ENCODE peak calls at places on chromosomes 4 and X, in four cellular contexts. One of them, this sample, is unnamed.

GRCh38 chr4:142960867-142961644 is 115.0 kb upstream of the INPP4B start:
- DNase-seq in GM12878: no peak
- DNase-seq in K562: no peak
- DNase-seq in HepG2: no peak
- DNase-seq in this sample: no peak

GRCh38 chr4:121764702-121765367 is at the start of gene SMIM43:
- DNase-seq in GM12878: no peak
- DNase-seq in K562: no peak
- DNase-seq in HepG2: no peak
- DNase-seq in this sample: peak

GRCh38 chr4:74428278-74428677 is 16.7 kb upstream of the AREG start:
- DNase-seq in GM12878: no peak
- DNase-seq in K562: no peak
- DNase-seq in HepG2: no peak
- DNase-seq in this sample: no peak

GRCh38 chr4:26406346-26406975 is 83.8 kb downstream of the CCKAR start:
- DNase-seq in GM12878: no peak
- DNase-seq in K562: no peak
- DNase-seq in HepG2: no peak
- DNase-seq in this sample: no peak

GRCh38 chr4:159206427-159206871 is 103.6 kb downstream of the RAPGEF2 start:
- DNase-seq in GM12878: peak
- DNase-seq in K562: no peak
- DNase-seq in HepG2: no peak
- DNase-seq in this sample: no peak

GRCh38 chr4:102094474-102094873 is 250.8 kb downstream of the SLC39A8 start:
- DNase-seq in GM12878: no peak
- DNase-seq in K562: no peak
- DNase-seq in HepG2: no peak
- DNase-seq in this sample: no peak

GRCh38 chrX:21963736-21964135 is 23.2 kb downstream of the SMS start:
- DNase-seq in GM12878: no peak
- DNase-seq in K562: no peak
- DNase-seq in HepG2: no peak
- DNase-seq in this sample: no peak

GRCh38 chrX:108070891-108071290 is 20.5 kb downstream of the PSMD10 start:
- DNase-seq in GM12878: no peak
- DNase-seq in K562: no peak
- DNase-seq in HepG2: no peak
- DNase-seq in this sample: no peak

GRCh38 chr4:152037435-152037834 is 276.6 kb upstream of the GATB start:
- DNase-seq in GM12878: no peak
- DNase-seq in K562: no peak
- DNase-seq in HepG2: no peak
- DNase-seq in this sample: no peak

GRCh38 chrX:1027133-1027532 is 185.3 kb downstream of the CRLF2 start:
- DNase-seq in GM12878: peak
- DNase-seq in K562: no peak
- DNase-seq in HepG2: no peak
- DNase-seq in this sample: no peak

GRCh38 chrX:10457092-10457491 is 163.3 kb downstream of the MID1 start:
- DNase-seq in GM12878: no peak
- DNase-seq in K562: no peak
- DNase-seq in HepG2: no peak
- DNase-seq in this sample: no peak

GRCh38 chr4:78672441-78672815 is 103.7 kb upstream of the BMP2K start:
- DNase-seq in GM12878: no peak
- DNase-seq in K562: no peak
- DNase-seq in HepG2: no peak
- DNase-seq in this sample: no peak

GRCh38 chr4:155011163-155011825 is 197.1 kb upstream of the NPY2R start:
- DNase-seq in GM12878: no peak
- DNase-seq in K562: no peak
- DNase-seq in HepG2: no peak
- DNase-seq in this sample: no peak

GRCh38 chrX:135295238-135295943 is 13.9 kb upstream of the ETDC start:
- DNase-seq in GM12878: peak
- DNase-seq in K562: no peak
- DNase-seq in HepG2: no peak
- DNase-seq in this sample: peak

GRCh38 chrX:97616883-97617510 is 733.3 kb downstream of the RPA4 start:
- DNase-seq in GM12878: peak
- DNase-seq in K562: no peak
- DNase-seq in HepG2: peak
- DNase-seq in this sample: no peak

GRCh38 chr4:55124337-55125076 is 888 bp downstream of the KDR start:
- DNase-seq in GM12878: no peak
- DNase-seq in K562: no peak
- DNase-seq in HepG2: no peak
- DNase-seq in this sample: peak

GRCh38 chr4:130035391-130035790 is 939.4 kb downstream of the C4orf33 start:
- DNase-seq in GM12878: no peak
- DNase-seq in K562: no peak
- DNase-seq in HepG2: no peak
- DNase-seq in this sample: no peak

GRCh38 chr4:76305971-76306881 is at the start of gene STBD1:
- DNase-seq in GM12878: no peak
- DNase-seq in K562: peak
- DNase-seq in HepG2: peak
- DNase-seq in this sample: peak

GRCh38 chr4:43277003-43277402 is 384.5 kb downstream of the GRXCR1 start:
- DNase-seq in GM12878: no peak
- DNase-seq in K562: no peak
- DNase-seq in HepG2: no peak
- DNase-seq in this sample: no peak

GRCh38 chrX:21645437-21646220 is 12.5 kb downstream of the KLHL34 start:
- DNase-seq in GM12878: no peak
- DNase-seq in K562: no peak
- DNase-seq in HepG2: no peak
- DNase-seq in this sample: no peak

GRCh38 chrX:18889982-18890381 is 93.9 kb downstream of the PHKA2 start:
- DNase-seq in GM12878: no peak
- DNase-seq in K562: no peak
- DNase-seq in HepG2: no peak
- DNase-seq in this sample: no peak

GRCh38 chr4:103364066-103364465 is 165.9 kb upstream of the CENPE start:
- DNase-seq in GM12878: no peak
- DNase-seq in K562: no peak
- DNase-seq in HepG2: no peak
- DNase-seq in this sample: no peak

GRCh38 chr4:108142870-108143269 is 25.9 kb downstream of the LEF1 start:
- DNase-seq in GM12878: no peak
- DNase-seq in K562: no peak
- DNase-seq in HepG2: no peak
- DNase-seq in this sample: no peak

GRCh38 chr4:186161138-186161537 is 30.2 kb upstream of the CYP4V2 start:
- DNase-seq in GM12878: peak
- DNase-seq in K562: no peak
- DNase-seq in HepG2: no peak
- DNase-seq in this sample: no peak

GRCh38 chrX:133287860-133288259 is 69.7 kb upstream of the TFDP3 start:
- DNase-seq in GM12878: no peak
- DNase-seq in K562: no peak
- DNase-seq in HepG2: peak
- DNase-seq in this sample: no peak

GRCh38 chr4:80073362-80074008 is 456 bp upstream of the ANTXR2 start:
- DNase-seq in GM12878: peak
- DNase-seq in K562: no peak
- DNase-seq in HepG2: no peak
- DNase-seq in this sample: no peak

GRCh38 chr4:88320780-88321373 is 36.5 kb upstream of the PPM1K start:
- DNase-seq in GM12878: peak
- DNase-seq in K562: no peak
- DNase-seq in HepG2: no peak
- DNase-seq in this sample: no peak

GRCh38 chrX:39808471-39808917 is 289.3 kb downstream of the BCOR start:
- DNase-seq in GM12878: no peak
- DNase-seq in K562: no peak
- DNase-seq in HepG2: no peak
- DNase-seq in this sample: no peak

GRCh38 chr4:184279496-184280082 is 61.9 kb upstream of the ENPP6 start:
- DNase-seq in GM12878: no peak
- DNase-seq in K562: no peak
- DNase-seq in HepG2: no peak
- DNase-seq in this sample: no peak

GRCh38 chr4:185256444-185256843 is 47.0 kb downstream of the SNX25 start:
- DNase-seq in GM12878: no peak
- DNase-seq in K562: peak
- DNase-seq in HepG2: no peak
- DNase-seq in this sample: no peak

GRCh38 chr4:47692691-47693090 is 145.2 kb downstream of the CORIN start:
- DNase-seq in GM12878: no peak
- DNase-seq in K562: no peak
- DNase-seq in HepG2: no peak
- DNase-seq in this sample: no peak

GRCh38 chrX:123525131-123525725 is 207.6 kb downstream of the THOC2 start:
- DNase-seq in GM12878: no peak
- DNase-seq in K562: no peak
- DNase-seq in HepG2: no peak
- DNase-seq in this sample: no peak

GRCh38 chrX:3345281-3346081 is 971 bp downstream of the MXRA5 start:
- DNase-seq in GM12878: no peak
- DNase-seq in K562: no peak
- DNase-seq in HepG2: no peak
- DNase-seq in this sample: peak

GRCh38 chr4:135277116-135277979 is 1075.8 kb upstream of the PABPC4L start:
- DNase-seq in GM12878: no peak
- DNase-seq in K562: no peak
- DNase-seq in HepG2: no peak
- DNase-seq in this sample: no peak

DNA sequence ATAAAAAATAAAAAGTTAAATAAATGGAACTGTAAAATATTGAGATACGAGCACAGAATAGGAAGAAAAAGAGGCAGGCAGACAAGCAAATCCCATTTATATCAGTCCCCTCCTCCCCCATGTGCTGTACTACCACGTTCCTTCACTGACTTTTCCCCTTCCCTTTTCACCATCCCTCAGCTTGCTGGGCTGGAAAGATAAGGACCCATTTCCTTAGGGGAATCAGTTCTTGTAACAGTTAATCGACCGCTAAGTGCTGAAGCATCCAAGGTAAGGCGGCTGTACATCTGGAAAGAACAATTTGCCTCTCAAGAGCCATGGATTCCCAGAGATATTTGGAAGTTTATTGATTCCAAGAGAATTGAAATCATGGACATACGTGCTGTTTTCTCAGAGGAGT is 1687.9 kb downstream of the STIM2 start:
- DNase-seq in GM12878: no peak
- DNase-seq in K562: no peak
- DNase-seq in HepG2: no peak
- DNase-seq in this sample: no peak
- TF ChIP-seq NR2C2 in GM12878: no peak
- TF ChIP-seq NR2C2 in K562: no peak
- TF ChIP-seq NR2C2 in HepG2: no peak
- TF ChIP-seq NR2C2 in this sample: no peak

DNA sequence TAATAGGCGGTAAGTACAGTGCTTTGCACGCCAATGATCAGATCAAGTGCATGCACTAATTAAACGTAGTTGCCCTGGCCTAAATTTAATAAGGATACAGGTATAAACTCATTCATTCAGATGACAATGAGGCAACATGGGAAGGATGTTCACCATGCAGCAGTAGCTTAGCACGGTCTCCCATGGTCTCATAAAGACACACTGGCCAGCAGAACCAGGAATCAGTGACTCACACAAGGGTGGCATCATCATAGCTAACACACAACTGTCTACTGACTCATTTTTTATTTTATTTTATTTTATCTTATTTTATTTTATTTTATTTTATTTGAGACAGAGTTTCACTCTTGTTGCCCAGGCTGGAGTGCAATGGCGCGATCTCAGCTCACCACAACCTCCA is 42.7 kb downstream of the TMEM156 start:
- DNase-seq in GM12878: no peak
- DNase-seq in K562: no peak
- DNase-seq in HepG2: no peak
- DNase-seq in this sample: no peak
- TF ChIP-seq NR2C2 in GM12878: no peak
- TF ChIP-seq NR2C2 in K562: no peak
- TF ChIP-seq NR2C2 in HepG2: no peak
- TF ChIP-seq NR2C2 in this sample: no peak

DNA sequence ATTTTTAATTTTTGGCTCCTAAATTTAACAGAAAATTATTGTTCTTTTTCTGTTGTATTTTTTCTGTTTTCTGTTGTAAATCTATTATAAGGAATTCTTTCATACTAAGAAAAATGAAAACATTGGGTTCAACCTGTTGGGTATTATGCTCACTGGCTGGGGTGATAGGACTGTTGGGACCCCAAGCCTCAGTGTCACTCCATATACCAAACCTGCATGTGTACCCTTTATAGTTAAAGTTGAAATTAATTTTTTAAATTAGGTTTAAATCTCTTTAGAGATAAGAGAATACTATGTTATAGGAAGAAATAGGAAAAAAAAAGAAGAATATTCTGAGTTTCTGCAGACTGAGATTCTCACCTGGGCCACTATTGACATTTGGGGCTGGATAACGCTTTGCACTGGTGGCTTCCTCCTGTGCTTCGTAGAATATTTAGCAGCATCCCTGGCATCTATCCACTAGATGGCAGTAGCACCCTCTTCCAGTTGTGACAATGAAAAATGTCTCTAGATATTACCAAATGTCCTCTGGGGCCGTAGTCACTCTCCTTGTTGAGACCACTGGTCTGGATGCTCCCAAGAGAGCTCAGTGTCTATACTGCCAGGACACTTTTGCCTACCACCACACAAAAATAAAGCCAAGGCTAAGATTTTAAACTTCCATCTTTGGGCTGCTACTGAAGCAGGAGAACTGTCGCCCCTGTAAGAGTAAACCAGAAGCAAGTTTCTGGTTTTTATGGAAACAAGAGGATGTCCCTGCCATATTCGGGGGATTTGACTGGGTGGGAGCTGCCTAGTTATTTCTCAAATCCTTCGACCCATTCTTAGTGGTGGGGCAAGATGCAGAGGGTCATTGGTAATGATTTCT is 22.4 kb upstream of the CLTRN start:
- DNase-seq in GM12878: peak
- DNase-seq in K562: peak
- DNase-seq in HepG2: peak
- DNase-seq in this sample: peak
- TF ChIP-seq NR2C2 in GM12878: no peak
- TF ChIP-seq NR2C2 in K562: no peak
- TF ChIP-seq NR2C2 in HepG2: no peak
- TF ChIP-seq NR2C2 in this sample: no peak

GRCh38 chr4:52578951-52579350 is 80.2 kb downstream of the USP46 start:
- DNase-seq in GM12878: no peak
- DNase-seq in K562: no peak
- DNase-seq in HepG2: no peak
- DNase-seq in this sample: no peak

GRCh38 chr4:52575406-52575805 is 83.7 kb downstream of the USP46 start:
- DNase-seq in GM12878: no peak
- DNase-seq in K562: no peak
- DNase-seq in HepG2: no peak
- DNase-seq in this sample: no peak

GRCh38 chr4:52576326-52576725 is 82.8 kb downstream of the USP46 start:
- DNase-seq in GM12878: no peak
- DNase-seq in K562: no peak
- DNase-seq in HepG2: no peak
- DNase-seq in this sample: no peak

GRCh38 chr4:52579602-52580272 is 79.4 kb downstream of the USP46 start:
- DNase-seq in GM12878: no peak
- DNase-seq in K562: no peak
- DNase-seq in HepG2: no peak
- DNase-seq in this sample: no peak

GRCh38 chr4:52577285-52577968 is 81.7 kb downstream of the USP46 start:
- DNase-seq in GM12878: no peak
- DNase-seq in K562: no peak
- DNase-seq in HepG2: no peak
- DNase-seq in this sample: no peak
- TF ChIP-seq NR2C2 in GM12878: no peak
- TF ChIP-seq NR2C2 in K562: no peak
- TF ChIP-seq NR2C2 in HepG2: no peak
- TF ChIP-seq NR2C2 in this sample: no peak

This sample was measured in WTC11.